ENCODE peak calls at places on chromosomes 5 and 9, in four cellular contexts. Z, V, T and U are unnamed samples.

GRCh38 chr9:98989036-98990000 is 45.6 kb downstream of the COL15A1 start:
- DNase-seq in Z (peak; percentile 18), V (peak; percentile 8), T (no peak), U (no peak)

GRCh38 chr5:5418764-5419163 is 3.7 kb upstream of the ICE1 start:
- DNase-seq in Z (no peak), V (no peak), T (no peak), U (no peak)

GRCh38 chr9:69462394-69462793 is 137.4 kb downstream of the ENTREP1 start:
- DNase-seq in Z (no peak), V (no peak), T (no peak), U (no peak)

GRCh38 chr5:15946026-15946425 is 233.6 kb downstream of the MARCHF11 start:
- DNase-seq in Z (no peak), V (no peak), T (no peak), U (no peak)

GRCh38 chr5:61933787-61934626 is 372.0 kb upstream of the KIF2A start:
- DNase-seq in Z (peak; percentile 44), V (peak; percentile 7), T (peak; percentile 69), U (peak; percentile 56)

GRCh38 chr5:120446896-120447295 is 17.2 kb upstream of the PRR16 start:
- DNase-seq in Z (no peak), V (no peak), T (no peak), U (no peak)

GRCh38 chr5:110625376-110625999 is 101.0 kb downstream of the TMEM232 start:
- DNase-seq in Z (peak; percentile 9), V (no peak), T (no peak), U (no peak)

GRCh38 chr5:102649731-102650130 is 105.4 kb upstream of the PAM start:
- DNase-seq in Z (no peak), V (no peak), T (no peak), U (no peak)

GRCh38 chr5:172793577-172794488 is 22.8 kb upstream of the DUSP1 start:
- DNase-seq in Z (peak; percentile 70), V (no peak), T (no peak), U (no peak)

GRCh38 chr5:179348011-179348530 is 2.8 kb upstream of the ADAMTS2 start:
- DNase-seq in Z (no peak), V (no peak), T (no peak), U (no peak)

GRCh38 chr5:1253456-1254105 is 28.4 kb downstream of the SLC6A18 start:
- DNase-seq in Z (no peak), V (no peak), T (no peak), U (no peak)

GRCh38 chr9:32723801-32724200 is 59.5 kb upstream of the TMEM215 start:
- DNase-seq in Z (no peak), V (no peak), T (no peak), U (no peak)

GRCh38 chr5:102545175-102545574 is 46.4 kb upstream of the SLCO6A1 start:
- DNase-seq in Z (peak; percentile 35), V (no peak), T (peak; percentile 63), U (peak; percentile 13)

GRCh38 chr5:321726-322251 is 275 bp downstream of the AHRR start:
- DNase-seq in Z (no peak), V (no peak), T (no peak), U (no peak)

GRCh38 chr9:22307013-22307711 is 139.5 kb upstream of the DMRTA1 start:
- DNase-seq in Z (peak; percentile 43), V (no peak), T (no peak), U (peak; percentile 61)

GRCh38 chr5:82421119-82421518 is 143.0 kb upstream of the RPS23 start:
- DNase-seq in Z (no peak), V (no peak), T (no peak), U (no peak)

GRCh38 chr9:127219533-127219932 is 45.0 kb upstream of the GARNL3 start:
- DNase-seq in Z (no peak), V (no peak), T (no peak), U (no peak)

DNA sequence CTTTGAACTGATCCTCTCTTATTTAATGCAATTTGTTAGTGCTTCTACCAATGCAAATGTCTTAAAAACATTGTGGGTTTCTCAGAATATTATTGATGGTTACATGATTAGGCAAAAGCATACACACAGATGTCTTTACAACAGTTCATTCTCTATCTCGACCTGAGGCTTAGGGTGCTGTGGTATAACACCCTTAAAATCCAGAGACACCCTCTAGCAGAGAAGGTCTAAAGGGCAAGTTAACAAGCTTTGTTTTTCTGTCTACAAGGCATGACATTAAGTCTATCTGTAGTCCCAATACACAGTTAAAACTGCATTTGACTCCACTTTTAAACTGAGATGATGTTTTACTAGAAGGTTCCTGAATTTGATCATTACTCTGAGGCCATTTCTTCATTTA is 518.7 kb upstream of the MEF2C start:
- DNase-seq in Z (no peak), V (no peak), T (no peak), U (no peak)
- TF ChIP-seq ZNF274 in Z (no peak), V (no peak), T (no peak), U (no peak)

DNA sequence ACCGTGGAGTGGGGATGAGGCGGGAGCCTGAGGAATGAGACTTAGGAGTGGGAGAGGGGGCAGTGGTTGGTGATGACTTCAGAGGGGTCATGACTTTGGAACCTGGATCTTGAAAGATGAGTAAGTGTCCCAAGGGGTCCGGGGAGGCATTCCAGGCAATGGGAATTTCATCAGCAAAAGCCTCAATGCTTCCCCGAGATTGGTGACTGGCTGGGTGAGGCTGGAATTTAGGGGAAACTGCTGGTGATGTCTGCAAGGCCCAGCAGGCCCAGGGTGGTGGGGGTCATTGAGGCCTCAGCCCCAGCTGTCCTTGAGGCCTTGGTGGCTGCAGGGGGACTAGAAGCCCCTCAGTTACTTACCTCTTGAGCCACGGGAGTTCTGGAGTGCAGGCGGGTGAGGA is 7.5 kb downstream of the NDST1 start:
- DNase-seq in Z (no peak), V (no peak), T (no peak), U (no peak)
- H3K4me3 ChIP-seq in Z (no peak overlapping the region), V (no peak overlapping the region), T (no peak overlapping the region), U (no peak overlapping the region)

DNA sequence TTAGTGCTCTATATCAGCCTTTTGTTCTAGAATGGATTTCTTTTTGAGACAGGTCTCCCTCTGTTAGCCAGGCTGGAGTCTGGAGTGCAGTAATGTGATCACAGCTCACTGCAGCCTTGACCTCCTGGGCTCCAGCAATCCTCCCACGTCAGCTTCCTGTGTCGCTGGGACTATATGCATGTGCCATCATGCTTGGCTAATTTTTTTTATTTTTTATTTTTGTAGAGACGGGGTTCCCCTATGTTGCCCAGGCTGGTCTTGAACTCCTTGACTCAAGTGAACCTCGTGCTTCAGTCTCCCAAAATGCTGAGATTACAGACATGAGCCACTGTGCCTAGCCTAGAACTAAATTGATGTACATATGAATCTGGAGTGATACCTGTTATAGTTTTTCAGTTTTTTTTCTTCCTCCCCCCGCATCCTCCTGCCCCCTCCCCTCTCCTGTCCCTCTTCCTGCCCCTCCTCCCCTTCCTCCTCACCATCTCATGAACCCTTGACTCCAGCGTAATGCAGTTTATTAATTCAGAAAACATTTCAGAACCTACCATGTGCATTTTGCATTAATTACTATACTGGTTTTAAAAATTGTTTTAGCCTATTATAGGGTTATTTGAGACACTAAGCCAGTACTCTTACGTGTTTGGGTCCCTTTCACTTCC is 37.4 kb upstream of the TNFAIP8 start:
- DNase-seq in Z (peak; percentile 64), V (no peak), T (no peak), U (no peak)
- TF ChIP-seq SUZ12 in Z (no peak), V (no peak), T (no peak), U (no peak)

DNA sequence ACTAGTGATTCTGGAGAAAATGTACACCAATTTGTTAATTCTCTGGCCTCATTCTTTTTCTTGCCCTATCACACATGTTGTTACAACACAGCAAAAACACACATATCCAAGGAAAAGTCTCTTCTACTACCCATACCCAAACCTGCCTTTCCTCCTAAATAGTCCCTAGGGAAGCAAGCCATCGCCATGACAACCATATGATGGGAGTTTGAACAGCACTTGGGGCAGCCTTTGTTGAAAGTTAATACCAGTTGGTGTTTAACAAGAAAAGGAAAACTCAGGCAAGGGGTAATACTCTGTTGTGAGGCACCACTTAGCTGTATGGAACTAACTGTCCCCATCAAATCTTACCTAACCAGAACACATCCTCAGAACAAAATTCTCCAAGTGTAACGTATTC is 1.7 kb downstream of the TRPM3 start:
- DNase-seq in Z (no peak), V (no peak), T (no peak), U (peak; percentile 59)
- TF ChIP-seq ZNF274 in Z (no peak), V (no peak), T (no peak), U (no peak)

GRCh38 chr9:86464242-86464641 is 110.0 kb upstream of the TUT7 start:
- DNase-seq in Z (no peak), V (no peak), T (no peak), U (no peak)

GRCh38 chr9:86454701-86455402 is 100.6 kb upstream of the TUT7 start:
- DNase-seq in Z (no peak), V (no peak), T (no peak), U (no peak)

GRCh38 chr9:86458456-86458855 is 104.2 kb upstream of the TUT7 start:
- DNase-seq in Z (no peak), V (no peak), T (no peak), U (no peak)

DNA sequence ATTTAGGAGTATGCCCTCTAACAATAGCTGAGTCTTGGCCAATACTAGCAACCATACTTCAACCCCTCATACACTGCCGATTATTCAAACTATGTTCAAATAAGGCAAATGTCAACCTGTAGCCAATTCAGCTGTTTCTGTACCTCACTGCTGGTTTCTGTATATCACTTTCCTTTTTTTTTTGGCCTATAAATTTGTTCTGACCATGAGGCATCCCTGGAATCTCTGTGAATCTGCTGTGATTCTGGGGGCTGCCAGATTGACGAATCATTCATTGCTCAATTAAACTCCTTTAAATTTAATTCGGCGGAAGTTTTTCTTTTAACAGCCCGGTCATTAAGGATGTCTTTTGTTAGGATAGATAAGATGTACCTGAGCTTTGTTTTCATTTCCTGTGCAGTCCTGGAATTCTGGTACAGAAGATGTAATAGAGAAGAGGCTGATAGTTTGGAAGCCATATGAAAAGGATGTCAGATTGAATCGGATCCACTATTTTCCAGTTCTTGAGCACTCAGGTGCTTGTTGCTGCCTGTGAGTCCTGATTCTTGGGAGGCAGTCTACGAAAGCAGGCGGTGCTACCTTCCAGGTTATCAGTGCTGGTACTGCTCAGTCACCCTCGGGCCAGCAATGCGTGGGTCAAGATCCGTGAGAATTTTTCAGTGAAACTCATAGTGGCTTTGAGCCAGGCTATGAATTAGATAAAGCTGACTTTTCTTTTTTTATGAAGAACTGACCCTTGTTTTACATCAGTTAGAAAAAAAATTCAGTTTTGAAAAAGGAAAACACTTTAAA is 106.2 kb upstream of the TUT7 start:
- DNase-seq in Z (no peak), V (no peak), T (no peak), U (no peak)
- H3K4me3 ChIP-seq in Z (no peak overlapping the region), V (no peak overlapping the region), T (no peak overlapping the region), U (no peak overlapping the region)

GRCh38 chr9:89641980-89642379 is 37.2 kb downstream of the GADD45G start:
- DNase-seq in Z (no peak), V (no peak), T (no peak), U (no peak)
- TF ChIP-seq SUZ12 in Z (no peak), V (no peak), T (no peak), U (no peak)

DNA sequence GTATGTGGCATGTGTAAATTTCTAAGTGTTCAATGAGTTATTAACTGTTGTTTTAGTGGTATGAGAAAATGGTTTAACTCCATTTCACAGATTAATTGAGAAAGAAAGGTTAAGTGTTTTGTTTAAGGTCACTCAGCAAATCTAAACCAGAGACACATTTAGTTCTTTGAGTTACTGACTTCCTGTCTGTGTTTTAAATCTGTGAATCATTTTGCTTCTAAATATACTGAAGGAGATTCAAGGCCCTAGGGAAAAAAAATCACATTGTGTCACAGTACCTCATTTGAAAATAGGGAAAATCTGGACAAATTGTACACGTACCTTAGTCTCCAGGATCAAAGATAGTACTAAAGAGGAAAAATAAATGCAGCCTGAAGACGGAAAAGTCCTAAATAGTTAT is 368.2 kb downstream of the TMEM161B start:
- DNase-seq in Z (no peak), V (no peak), T (no peak), U (no peak)
- TF ChIP-seq ZNF274 in Z (no peak), V (no peak), T (no peak), U (no peak)